ENCODE peak calls at places on chromosome 6, in four cellular contexts. A is CD8-positive, alpha-beta T cell; O is brain microvascular endothelial cell; L is Panc1. E is an unnamed sample. For H3K27me3, the result is how much of the 10 kb centered on the place peaks cover.

GRCh38 chr6:23388239-23388803 is 737.7 kb upstream of the NRSN1 start:
- DNase-seq in L (no peak), O (no peak), A (no peak), E (no peak)

GRCh38 chr6:3318821-3319540 is 60.2 kb downstream of the PSMG4 start:
- DNase-seq in A (no peak), O (no peak), L (no peak), E (no peak)

GRCh38 chr6:92550501-92550900 is 868.9 kb downstream of the EPHA7 start:
- DNase-seq in L (no peak), O (no peak), A (no peak), E (no peak)

GRCh38 chr6:41462980-41463930 is 82.9 kb upstream of the FOXP4 start:
- DNase-seq in L (peak), O (peak), A (no peak), E (peak)

GRCh38 chr6:12114055-12114503 is 102.0 kb downstream of the HIVEP1 start:
- DNase-seq in A (no peak), L (no peak), O (no peak), E (no peak)

GRCh38 chr6:29633532-29633901 is 534 bp upstream of the GABBR1 start:
- DNase-seq in L (no peak), A (no peak), O (peak), E (no peak)

GRCh38 chr6:150267686-150268561 is 100.9 kb upstream of the IYD start:
- DNase-seq in A (no peak), L (no peak), O (peak), E (peak)

GRCh38 chr6:138455746-138456392 is 43.4 kb downstream of the NHSL1 start:
- DNase-seq in O (peak), A (no peak), L (no peak), E (peak)

GRCh38 chr6:71040043-71040442 is 83.2 kb upstream of the B3GAT2 start:
- DNase-seq in L (no peak), A (no peak), O (no peak), E (no peak)

GRCh38 chr6:97919631-97920030 is 636.6 kb upstream of the MMS22L start:
- DNase-seq in A (no peak), L (no peak), O (no peak), E (peak)

GRCh38 chr6:21371676-21372161 is 221.8 kb upstream of the SOX4 start:
- DNase-seq in O (no peak), A (no peak), L (no peak), E (no peak)

GRCh38 chr6:129844118-129844891 is 16.8 kb downstream of the TMEM244 start:
- DNase-seq in L (no peak), A (no peak), O (peak), E (peak)

GRCh38 chr6:111773501-111774345 is 99.5 kb downstream of the FYN start:
- DNase-seq in O (no peak), A (no peak), L (no peak), E (no peak)

GRCh38 chr6:122798099-122798641 is 9.1 kb downstream of the SMPDL3A start:
- DNase-seq in L (peak), A (no peak), O (peak), E (peak)

GRCh38 chr6:149648148-149649145 is at the start of gene KATNA1:
- DNase-seq in A (peak), O (peak), L (peak), E (peak)

GRCh38 chr6:52929321-52930164 is 20.0 kb upstream of the GSTA3 start:
- DNase-seq in L (peak), A (no peak), O (peak), E (peak)

GRCh38 chr6:106829451-106829850 is 145.1 kb downstream of the CD24 start:
- DNase-seq in A (no peak), O (no peak), L (no peak), E (no peak)

GRCh38 chr6:108119212-108120141 is 44.9 kb upstream of the OSTM1 start:
- DNase-seq in L (no peak), A (no peak), O (no peak), E (no peak)

GRCh38 chr6:108118359-108118724 is 43.8 kb upstream of the OSTM1 start:
- DNase-seq in L (no peak), A (no peak), O (no peak), E (no peak)

GRCh38 chr6:108117427-108118358 is 43.2 kb upstream of the OSTM1 start:
- DNase-seq in O (no peak), L (no peak), A (peak), E (no peak)

GRCh38 chr6:108120311-108120710 is 45.5 kb upstream of the NR2E1 start:
- DNase-seq in L (no peak), O (no peak), A (no peak), E (no peak)

DNA sequence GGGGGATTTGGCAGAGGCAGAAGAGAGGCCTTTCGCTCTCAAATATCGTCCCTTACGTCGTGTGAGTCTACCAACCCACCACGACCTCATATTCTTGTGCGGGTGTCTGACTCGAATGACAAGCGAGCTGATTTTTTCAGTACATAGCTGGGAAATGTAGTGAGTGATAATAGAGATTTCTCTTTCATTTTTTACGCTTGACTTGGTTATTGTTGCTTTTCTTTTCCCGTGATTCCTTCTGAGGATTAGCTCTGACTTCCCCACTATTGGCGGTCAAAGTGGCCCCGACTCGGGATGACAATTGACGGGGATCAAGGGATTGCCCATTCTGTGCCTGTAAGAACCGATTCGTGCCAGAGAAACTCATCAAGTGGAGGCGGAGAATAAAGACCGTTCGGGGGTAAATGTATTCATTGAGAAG is 44.3 kb upstream of the OSTM1 start:
- DNase-seq in L (no peak), O (no peak), A (no peak), E (no peak)
- H3K27me3 ChIP-seq in L (under half), O (half or more), A (under half), E (under half)

DNA sequence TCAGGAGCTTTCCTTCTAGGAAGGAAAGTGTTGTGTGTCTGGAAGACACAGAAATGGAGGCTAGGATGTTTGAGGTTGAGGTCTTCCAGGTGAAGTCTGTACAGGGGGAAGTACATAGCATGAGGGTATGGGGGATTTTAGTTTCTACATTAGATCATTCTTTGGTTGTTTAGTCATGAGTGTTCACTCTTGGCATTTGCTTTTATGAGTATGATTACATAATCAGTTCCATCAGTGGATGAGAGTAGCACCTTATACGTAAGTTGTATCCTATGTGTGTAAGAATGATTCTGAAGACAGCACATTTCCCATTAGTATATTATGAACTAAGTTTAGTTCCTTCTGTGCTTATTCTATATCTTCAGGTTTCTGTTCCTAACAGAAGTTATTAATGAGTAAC is 1.9 kb downstream of the CDYL start:
- DNase-seq in L (no peak), O (no peak), A (no peak), E (peak)
- H3K4me3 ChIP-seq in L (peak), O (no peak), A (peak), E (no peak)

GRCh38 chr6:25639653-25640052 is 12.4 kb upstream of the SCGN start:
- DNase-seq in O (no peak), L (no peak), A (no peak), E (no peak)

GRCh38 chr6:25640446-25640845 is 11.6 kb upstream of the SCGN start:
- DNase-seq in A (no peak), L (no peak), O (no peak), E (no peak)

GRCh38 chr6:25637211-25637610 is 14.8 kb upstream of the SCGN start:
- DNase-seq in L (no peak), A (no peak), O (no peak), E (no peak)

GRCh38 chr6:25635886-25636317 is 16.1 kb upstream of the SCGN start:
- DNase-seq in O (no peak), A (no peak), L (no peak), E (no peak)

DNA sequence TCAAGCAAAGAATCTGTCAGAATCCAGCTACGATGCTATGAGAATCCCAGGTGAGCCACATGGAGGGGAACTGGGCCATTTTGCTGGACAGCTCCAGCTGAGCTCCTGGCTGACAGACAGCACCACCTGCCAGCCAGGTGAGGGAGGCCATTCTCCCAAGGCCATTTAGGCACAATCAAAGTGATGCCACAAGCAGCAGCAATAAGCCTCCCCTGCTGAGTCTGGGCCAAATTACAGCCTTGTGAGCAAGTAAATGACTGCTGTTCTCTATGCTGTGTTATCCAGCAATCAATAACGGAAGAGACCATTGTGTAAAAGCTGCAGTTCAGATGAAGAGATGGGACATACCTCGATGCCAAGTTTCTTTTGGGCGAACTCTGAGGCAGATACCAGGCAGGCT is 14.1 kb upstream of the SCGN start:
- DNase-seq in A (no peak), O (no peak), L (no peak), E (peak)
- TF ChIP-seq CTCF in A (no peak), O (no peak), L (no peak), E (peak)

GRCh38 chr6:35058827-35059522 is 82.2 kb downstream of the TCP11 start:
- DNase-seq in A (no peak), L (no peak), O (no peak), E (no peak)
- H3K27me3 ChIP-seq in A (under half), L (under half), O (under half), E (under half)

GRCh38 chr6:43283514-43283901 is 14.6 kb upstream of the SLC22A7 start:
- DNase-seq in L (no peak), O (no peak), A (no peak), E (no peak)

GRCh38 chr6:43283905-43284304 is 14.2 kb upstream of the SLC22A7 start:
- DNase-seq in A (no peak), O (no peak), L (no peak), E (no peak)

GRCh38 chr6:43285832-43286231 is 12.2 kb upstream of the SLC22A7 start:
- DNase-seq in L (no peak), A (no peak), O (no peak), E (no peak)

GRCh38 chr6:43285415-43285814 is 12.6 kb upstream of the SLC22A7 start:
- DNase-seq in O (no peak), L (no peak), A (no peak), E (no peak)

DNA sequence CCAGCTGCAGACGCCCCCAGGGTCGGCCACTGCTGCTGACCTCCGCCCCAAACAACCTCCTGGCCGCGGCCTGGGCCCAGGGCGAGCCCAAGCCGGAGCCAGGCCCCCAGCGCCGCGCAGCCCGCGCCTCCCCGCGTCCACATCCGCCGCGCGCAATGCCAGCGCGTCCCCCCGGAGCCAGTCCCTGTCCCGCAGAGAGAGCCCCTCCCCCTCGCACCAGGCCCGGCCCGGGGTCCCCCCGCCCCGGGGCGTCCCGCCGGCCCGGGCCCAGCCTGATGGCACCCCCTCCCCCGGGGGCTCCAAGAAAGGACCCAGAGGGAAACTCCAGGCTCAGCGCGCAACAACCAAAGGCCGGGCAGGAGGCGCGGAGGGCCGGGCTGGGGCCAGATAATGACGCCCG is 13.1 kb upstream of the SLC22A7 start:
- DNase-seq in L (no peak), A (no peak), O (no peak), E (no peak)
- H3K4me3 ChIP-seq in L (peak), A (no peak), O (no peak), E (no peak)

E was measured in bronchial epithelial cell.